ENCODE peak calls at places on chromosome 15, in six cellular contexts. H, Q, J, X, C and E are unnamed samples.

GRCh38 chr15:65184305-65184943 is 718 bp downstream of the CLPX start:
- ATAC-seq in H (peak), C (peak), J (peak), X (peak), Q (peak), E (peak)

GRCh38 chr15:59300618-59301139 is 72.0 kb downstream of the MYO1E start:
- ATAC-seq in J (no peak), C (no peak), Q (no peak), H (no peak), X (no peak), E (no peak)

GRCh38 chr15:80615783-80616391 is 79.2 kb upstream of the ABHD17C start:
- ATAC-seq in J (peak), C (peak), Q (no peak), H (peak), X (no peak), E (peak)

GRCh38 chr15:69591905-69592508 is 139.4 kb downstream of the RPLP1 start:
- ATAC-seq in C (no peak), Q (no peak), X (no peak), H (peak), J (peak), E (no peak)

GRCh38 chr15:41809121-41809520 is 18.8 kb upstream of the JMJD7 start:
- ATAC-seq in H (no peak), X (no peak), Q (no peak), J (no peak), C (no peak), E (no peak)

GRCh38 chr15:85401108-85401765 is 20.8 kb downstream of the AKAP13 start:
- ATAC-seq in X (peak), J (no peak), Q (no peak), C (no peak), H (no peak), E (no peak)

GRCh38 chr15:31145271-31145911 is 43.9 kb upstream of the TRPM1 start:
- ATAC-seq in J (peak), H (no peak), C (no peak), Q (no peak), X (no peak), E (no peak)

GRCh38 chr15:92580021-92580420 is 75.6 kb downstream of the FAM174B start:
- ATAC-seq in Q (no peak), J (no peak), C (no peak), H (no peak), X (no peak), E (no peak)

GRCh38 chr15:32763295-32763694 is 45.5 kb downstream of the GREM1 start:
- ATAC-seq in Q (no peak), C (no peak), X (peak), H (no peak), J (no peak), E (no peak)

GRCh38 chr15:67882487-67883227 is 42.8 kb upstream of the RNU6-1 start:
- ATAC-seq in H (peak), X (no peak), C (peak), Q (peak), J (no peak), E (no peak)

GRCh38 chr15:72169236-72169920 is 28.2 kb downstream of the GRAMD2A start:
- ATAC-seq in J (peak), C (peak), X (peak), Q (no peak), H (no peak), E (no peak)

GRCh38 chr15:96500491-96500890 is 170.0 kb downstream of the NR2F2 start:
- ATAC-seq in H (no peak), Q (no peak), X (no peak), C (no peak), J (no peak), E (no peak)

GRCh38 chr15:57541271-57541670 is 50.4 kb upstream of the MYZAP start:
- ATAC-seq in J (peak), H (no peak), C (no peak), X (peak), Q (no peak), E (no peak)

GRCh38 chr15:93126496-93127083 is 37.6 kb upstream of the RGMA start:
- ATAC-seq in Q (no peak), C (peak), H (no peak), X (no peak), J (no peak), E (peak)

GRCh38 chr15:99536422-99537033 is 29.3 kb upstream of the MEF2A start:
- ATAC-seq in C (no peak), X (no peak), H (no peak), J (no peak), Q (no peak), E (peak)

GRCh38 chr15:88912500-88912921 is 668 bp downstream of the MFGE8 start:
- ATAC-seq in C (peak), Q (peak), H (peak), J (peak), X (no peak), E (peak)

GRCh38 chr15:99450896-99451358 is 114.9 kb upstream of the MEF2A start:
- ATAC-seq in J (no peak), H (no peak), C (peak), Q (peak), X (no peak), E (peak)

GRCh38 chr15:92705693-92706618 is 50.4 kb upstream of the FAM174B start:
- ATAC-seq in Q (no peak), H (no peak), X (no peak), J (no peak), C (no peak), E (no peak)

GRCh38 chr15:41483519-41483918 is 10.2 kb upstream of the ITPKA start:
- ATAC-seq in C (no peak), Q (no peak), J (no peak), H (no peak), X (peak), E (no peak)

GRCh38 chr15:70557506-70558258 is 205.7 kb downstream of the UACA start:
- ATAC-seq in J (no peak), X (no peak), Q (no peak), C (no peak), H (peak), E (no peak)

GRCh38 chr15:88043396-88043795 is 213.1 kb downstream of the NTRK3 start:
- ATAC-seq in H (no peak), X (no peak), J (no peak), Q (no peak), C (no peak), E (no peak)

GRCh38 chr15:38169982-38170381 is 82.7 kb upstream of the SPRED1 start:
- ATAC-seq in Q (no peak), H (no peak), X (no peak), C (no peak), J (no peak), E (no peak)

GRCh38 chr15:27861171-27861570 is 237.9 kb downstream of the OCA2 start:
- ATAC-seq in X (no peak), Q (no peak), J (no peak), C (no peak), H (no peak), E (no peak)

GRCh38 chr15:37098468-37099320 is 1.7 kb downstream of the MEIS2 start:
- ATAC-seq in Q (peak), C (no peak), H (peak), J (peak), X (peak), E (no peak)

GRCh38 chr15:59540654-59541053 is 70.9 kb upstream of the GCNT3 start:
- ATAC-seq in J (no peak), Q (no peak), X (no peak), H (no peak), C (no peak), E (no peak)

GRCh38 chr15:34793901-34794300 is 1.4 kb downstream of the ACTC1 start:
- ATAC-seq in H (no peak), Q (no peak), C (no peak), X (no peak), J (no peak), E (no peak)

GRCh38 chr15:37101634-37102314 is 1.4 kb upstream of the MEIS2 start:
- ATAC-seq in H (peak), Q (peak), X (peak), C (peak), J (peak), E (peak)

GRCh38 chr15:84001037-84001436 is 234.5 kb upstream of the GOLGA6L4 start:
- ATAC-seq in H (no peak), J (no peak), X (no peak), Q (no peak), C (no peak), E (no peak)

GRCh38 chr15:85865070-85865684 is 70.5 kb upstream of the KLHL25 start:
- ATAC-seq in Q (peak), X (peak), H (peak), J (peak), C (peak), E (no peak)

GRCh38 chr15:56207092-56207491 is 36.6 kb downstream of the RFX7 start:
- ATAC-seq in Q (no peak), H (no peak), C (no peak), J (no peak), X (peak), E (no peak)

GRCh38 chr15:88125578-88125977 is 131.0 kb downstream of the NTRK3 start:
- ATAC-seq in X (no peak), J (no peak), C (no peak), H (no peak), Q (no peak), E (no peak)

GRCh38 chr15:80058851-80059785 is at the start of gene ZFAND6:
- ATAC-seq in X (peak), C (peak), Q (peak), J (peak), H (peak), E (peak)

GRCh38 chr15:39602143-39602542 is 21.3 kb downstream of the THBS1 start:
- ATAC-seq in J (peak), Q (no peak), C (no peak), X (no peak), H (no peak), E (no peak)

GRCh38 chr15:41899854-41900442 is 6.1 kb upstream of the SPTBN5 start:
- ATAC-seq in J (no peak), Q (no peak), X (no peak), C (no peak), H (no peak), E (no peak)

GRCh38 chr15:45612790-45613415 is 21.9 kb upstream of the SQOR start:
- ATAC-seq in J (peak), X (peak), Q (no peak), C (no peak), H (peak), E (no peak)

GRCh38 chr15:58453931-58454793 is 22.4 kb downstream of the LIPC start:
- ATAC-seq in C (no peak), X (peak), H (no peak), Q (peak), J (peak), E (no peak)

GRCh38 chr15:69298697-69299441 is at the start of gene PAQR5:
- ATAC-seq in C (peak), J (peak), X (peak), Q (peak), H (peak), E (peak)

GRCh38 chr15:78795043-78795442 is 16.2 kb downstream of the ADAMTS7 start:
- ATAC-seq in J (no peak), Q (peak), C (no peak), H (no peak), X (no peak), E (no peak)

GRCh38 chr15:73771380-73772095 is 18.4 kb upstream of the INSYN1 start:
- ATAC-seq in C (no peak), Q (peak), J (peak), H (no peak), X (no peak), E (no peak)

GRCh38 chr15:89999676-90000174 is 1.4 kb upstream of the ZNF710 start:
- ATAC-seq in C (peak), H (no peak), Q (no peak), X (no peak), J (no peak), E (no peak)
- H3K27ac ChIP-seq in C (peak), H (peak), Q (no peak), X (no peak), J (no peak), E (peak)

GRCh38 chr15:44163370-44163769 is 31.7 kb downstream of the FRMD5 start:
- ATAC-seq in H (no peak), Q (no peak), J (no peak), C (no peak), X (no peak), E (no peak)

GRCh38 chr15:44158111-44158510 is 37.0 kb downstream of the FRMD5 start:
- ATAC-seq in X (no peak), Q (no peak), J (no peak), C (no peak), H (peak), E (no peak)

GRCh38 chr15:44157679-44158078 is 37.4 kb downstream of the FRMD5 start:
- ATAC-seq in J (no peak), C (no peak), H (peak), Q (no peak), X (no peak), E (no peak)

DNA sequence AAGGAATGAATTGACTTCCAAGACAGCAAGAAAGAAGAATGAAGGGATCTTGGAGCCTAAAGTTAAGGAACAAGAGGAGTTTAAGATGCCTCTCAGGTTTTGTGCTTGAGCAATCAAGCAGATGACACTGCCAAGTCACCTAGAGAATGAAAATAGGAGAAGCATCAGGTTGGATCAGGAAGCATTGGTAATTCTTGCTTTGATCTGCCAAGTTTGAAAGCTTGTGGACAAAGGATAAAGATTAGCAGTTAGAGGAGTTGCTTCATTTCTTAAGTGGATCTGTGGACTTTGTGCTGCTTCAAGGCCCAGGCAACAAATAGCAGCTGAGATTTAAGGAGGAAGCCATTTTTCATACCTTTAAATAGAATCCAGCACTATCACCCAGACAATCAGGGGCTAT is 35.6 kb downstream of the FRMD5 start:
- ATAC-seq in X (no peak), Q (no peak), H (no peak), C (no peak), J (no peak), E (no peak)
- TF ChIP-seq EP300 in X (no peak), Q (no peak), H (no peak), C (no peak), J (no peak), E (no peak)

GRCh38 chr15:74937602-74938371 is at the start of gene COX5A:
- ATAC-seq in C (peak), J (peak), H (peak), X (peak), Q (peak), E (peak)
- H3K27ac ChIP-seq in C (peak), J (peak), H (peak), X (peak), Q (peak), E (peak)

DNA sequence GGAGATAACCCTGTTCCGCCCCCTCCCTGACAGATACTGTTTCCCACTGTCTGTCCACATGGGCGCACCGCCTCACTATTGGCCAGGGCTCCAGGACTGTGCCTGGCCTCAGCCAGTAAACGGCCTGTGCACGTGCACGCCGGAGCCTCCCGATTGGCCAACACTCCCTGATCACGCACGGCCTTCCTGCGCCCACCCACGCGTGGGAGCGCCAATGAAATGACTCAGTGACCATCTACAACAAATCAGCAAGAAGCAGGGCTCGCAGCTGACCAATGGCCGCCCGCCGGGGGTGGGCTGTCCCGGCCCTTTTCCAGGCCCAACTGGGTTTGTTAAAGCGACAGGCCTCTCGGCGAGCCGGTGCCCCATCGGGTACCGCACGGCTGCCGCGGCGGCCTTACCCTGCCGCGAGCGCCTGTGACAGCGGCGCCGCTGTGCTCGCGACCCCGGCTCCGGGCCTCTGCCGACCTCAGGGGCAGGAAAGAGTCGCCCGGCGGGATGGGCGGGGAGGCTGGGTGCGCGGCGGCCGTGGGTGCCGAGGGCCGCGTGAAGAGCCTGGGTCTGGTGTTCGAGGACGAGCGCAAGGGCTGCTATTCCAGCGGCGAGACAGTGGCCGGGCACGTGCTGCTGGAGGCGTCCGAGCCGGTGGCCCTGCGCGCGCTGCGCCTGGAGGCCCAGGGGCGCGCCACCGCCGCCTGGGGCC is at the start of gene ARRDC4:
- ATAC-seq in Q (peak), X (peak), C (peak), H (peak), J (peak), E (peak)
- TF ChIP-seq EP300 in Q (peak), X (no peak), C (peak), H (no peak), J (no peak), E (no peak)

DNA sequence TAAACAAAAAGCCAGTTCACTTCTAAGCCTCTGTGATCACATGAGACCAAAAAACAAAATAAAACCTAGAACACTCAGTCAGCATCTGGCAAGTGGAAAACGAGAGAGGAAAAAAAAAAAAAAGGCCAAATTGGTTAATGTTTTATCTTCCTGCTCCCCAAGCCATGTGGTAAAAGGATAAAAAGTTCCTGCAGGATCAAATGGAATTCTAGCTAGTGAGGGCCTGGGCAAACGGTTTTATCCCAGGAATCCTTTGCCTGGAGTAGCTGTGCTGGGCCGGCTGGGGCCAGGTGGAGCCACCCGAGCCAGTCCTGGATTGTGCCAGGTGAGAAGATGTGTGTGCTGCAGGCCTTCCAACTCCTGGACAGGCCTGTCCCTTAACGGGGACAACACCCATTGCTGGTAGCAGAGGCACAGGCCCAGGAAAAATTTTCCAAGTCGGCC is 13.2 kb downstream of the SMAD6 start:
- ATAC-seq in H (no peak), C (no peak), J (peak), Q (no peak), X (no peak), E (no peak)
- H3K27ac ChIP-seq in H (peak), C (peak), J (peak), Q (no peak), X (no peak), E (no peak)

GRCh38 chr15:55186331-55186730 is 10.4 kb downstream of the RSL24D1 start:
- ATAC-seq in Q (no peak), C (no peak), X (no peak), H (no peak), J (no peak), E (no peak)

GRCh38 chr15:55183679-55184078 is 13.1 kb downstream of the RSL24D1 start:
- ATAC-seq in C (no peak), X (no peak), Q (no peak), J (no peak), H (no peak), E (no peak)
- TF ChIP-seq EP300 in C (no peak), X (no peak), Q (no peak), J (no peak), H (no peak), E (no peak)

GRCh38 chr15:50916395-50916794 is 7.9 kb downstream of the AP4E1 start:
- ATAC-seq in H (no peak), Q (no peak), J (no peak), X (no peak), C (no peak), E (no peak)
- H3K27ac ChIP-seq in H (no peak), Q (no peak), J (no peak), X (no peak), C (no peak), E (no peak)